ENCODE peak calls at places on chromosome 17, in eight cellular contexts. X is adrenal gland; H is neuronal stem cell; J is fibroblast of pulmonary artery; A is Peyer's patch; M is effector memory CD4-positive, alpha-beta T cell; G is psoas muscle; N is IMR-90. V is an unnamed sample.

GRCh38 chr17:79832211-79833109 is 6.8 kb downstream of the CBX4 start:
- DNase-seq in M (no peak), H (no peak), X (peak), J (no peak), G (no peak), N (no peak), A (no peak), V (no peak)

GRCh38 chr17:66493283-66494019 is 191.0 kb downstream of the PRKCA start:
- DNase-seq in M (no peak), X (no peak), H (no peak), G (no peak), N (peak), J (peak), A (no peak), V (no peak)

GRCh38 chr17:67374329-67375053 is 2.6 kb upstream of the PITPNC1 start:
- DNase-seq in G (peak), M (peak), X (peak), J (peak), H (peak), A (peak), N (peak), V (peak)

GRCh38 chr17:41026668-41027471 is at the start of gene KRTAP1-5:
- DNase-seq in A (no peak), N (peak), H (no peak), J (peak), X (no peak), G (no peak), M (no peak), V (no peak)

GRCh38 chr17:7587831-7588230 is 2.1 kb downstream of the SOX15 start:
- DNase-seq in N (no peak), H (no peak), G (no peak), X (no peak), J (no peak), A (no peak), M (no peak), V (no peak)

GRCh38 chr17:75619506-75620431 is 13.5 kb upstream of the SMIM5 start:
- DNase-seq in X (no peak), A (no peak), M (no peak), H (peak), N (peak), G (no peak), J (peak), V (no peak)

GRCh38 chr17:44738214-44738906 is 20.4 kb upstream of the ADAM11 start:
- DNase-seq in H (no peak), M (no peak), X (no peak), N (peak), A (no peak), J (no peak), G (no peak), V (no peak)

GRCh38 chr17:12659500-12659899 is 6.2 kb upstream of the MYOCD start:
- DNase-seq in H (no peak), J (peak), N (peak), G (no peak), A (no peak), X (no peak), M (no peak), V (no peak)

GRCh38 chr17:66485272-66485947 is 183.0 kb downstream of the PRKCA start:
- DNase-seq in A (no peak), N (no peak), G (no peak), H (no peak), M (no peak), X (no peak), J (no peak), V (no peak)

GRCh38 chr17:79002796-79003593 is 6.6 kb downstream of the CANT1 start:
- DNase-seq in N (no peak), A (no peak), H (no peak), J (no peak), G (no peak), X (peak), M (no peak), V (no peak)

GRCh38 chr17:78329263-78330059 is 30.4 kb downstream of the SOCS3 start:
- DNase-seq in A (no peak), J (peak), M (no peak), G (no peak), X (no peak), H (no peak), N (peak), V (peak)

GRCh38 chr17:46977348-46977747 is 1.7 kb downstream of the RPRML start:
- DNase-seq in X (no peak), N (peak), G (no peak), M (no peak), A (no peak), J (peak), H (peak), V (no peak)

GRCh38 chr17:40304464-40304863 is 4.5 kb upstream of the RARA start:
- DNase-seq in A (no peak), M (no peak), G (no peak), J (peak), N (peak), H (no peak), X (no peak), V (no peak)

GRCh38 chr17:29838961-29839360 is 91.1 kb downstream of the SSH2 start:
- DNase-seq in X (no peak), G (no peak), A (no peak), H (peak), J (peak), N (peak), M (no peak), V (no peak)

GRCh38 chr17:75110307-75110937 is 653 bp downstream of the ARMC7 start:
- DNase-seq in M (no peak), A (peak), N (no peak), J (no peak), X (no peak), H (no peak), G (no peak), V (no peak)

GRCh38 chr17:10063730-10064221 is 134.6 kb downstream of the GAS7 start:
- DNase-seq in J (no peak), A (no peak), M (no peak), X (no peak), H (no peak), N (peak), G (no peak), V (no peak)

GRCh38 chr17:66625321-66625767 is 209.6 kb upstream of the CACNG5 start:
- DNase-seq in N (peak), H (peak), J (peak), G (no peak), A (no peak), M (no peak), X (no peak), V (no peak)

DNA sequence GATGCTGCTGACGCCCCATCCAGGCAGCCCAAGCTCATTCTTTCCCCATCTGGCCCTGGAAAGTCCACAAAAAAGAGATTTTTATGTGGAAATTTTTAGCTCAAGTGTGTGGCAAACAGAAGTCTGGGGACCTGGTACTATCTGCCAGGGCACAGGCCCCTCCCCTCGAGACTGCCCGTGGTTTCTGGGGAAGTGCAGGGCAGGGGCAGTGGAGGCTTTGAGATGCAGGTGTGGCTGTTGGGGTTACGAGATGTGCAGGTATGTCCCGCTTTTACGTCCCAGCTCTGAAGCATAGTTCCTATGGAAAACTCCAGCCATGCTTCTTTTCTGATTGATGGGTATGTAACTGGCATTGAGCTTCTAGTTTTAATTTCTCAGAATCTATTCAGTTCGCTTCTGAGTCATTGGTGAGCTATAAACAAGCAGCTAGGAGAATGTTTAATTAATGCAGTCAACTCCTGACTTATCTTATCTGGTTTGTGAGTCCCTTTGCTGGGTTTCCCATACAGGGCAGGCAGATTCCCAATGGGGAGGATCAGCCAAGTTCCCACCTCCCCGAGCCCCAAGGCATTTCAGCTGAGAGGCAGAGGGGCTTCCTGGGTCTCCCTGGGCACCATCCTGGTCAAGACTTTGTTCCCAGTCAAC is 16.2 kb downstream of the TBX4 start:
- DNase-seq in M (no peak), X (no peak), H (no peak), A (peak), J (no peak), G (no peak), N (peak), V (no peak)
- H3K4me3 ChIP-seq in M (no peak), X (no peak), H (no peak), A (no peak), J (no peak), G (no peak), N (no peak), V (no peak)

DNA sequence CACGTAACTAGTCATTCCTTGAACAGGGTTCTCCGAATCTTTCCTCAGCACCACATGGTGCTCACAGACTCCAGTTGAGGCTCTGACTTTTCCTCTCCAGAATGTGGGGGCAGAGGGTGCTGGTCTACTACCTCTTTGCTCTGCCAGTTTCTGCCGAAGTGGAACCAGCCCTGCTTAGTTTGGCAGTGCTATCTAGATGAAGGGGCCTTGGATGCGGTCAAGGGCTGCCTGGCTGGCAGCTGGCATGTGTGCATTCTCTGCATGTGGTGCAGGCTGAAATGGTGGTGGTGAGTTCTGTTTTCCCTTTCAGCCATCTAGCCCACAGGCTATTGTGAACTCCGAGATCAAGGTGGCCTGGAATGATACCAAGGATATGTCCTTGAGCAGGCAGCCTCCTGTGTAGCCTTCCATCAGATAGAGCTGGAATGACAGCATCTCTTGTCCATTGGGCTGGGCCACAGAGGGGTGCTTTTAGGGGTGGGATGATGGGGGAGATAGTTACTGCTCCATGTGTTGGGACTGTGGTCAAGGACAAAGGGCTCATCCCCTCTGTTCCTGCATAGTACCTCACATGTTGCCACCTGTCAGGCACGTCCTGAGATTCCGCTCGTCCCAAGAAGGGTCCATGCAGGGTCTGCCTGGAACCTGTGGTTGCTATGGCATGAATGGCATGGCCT is 2.0 kb downstream of the DYNLL2 start:
- DNase-seq in J (no peak), H (no peak), M (no peak), G (no peak), N (no peak), X (no peak), A (no peak), V (no peak)
- H3K4me3 ChIP-seq in J (peak), H (peak), M (peak), G (peak), N (peak), X (peak), A (peak), V (peak)

DNA sequence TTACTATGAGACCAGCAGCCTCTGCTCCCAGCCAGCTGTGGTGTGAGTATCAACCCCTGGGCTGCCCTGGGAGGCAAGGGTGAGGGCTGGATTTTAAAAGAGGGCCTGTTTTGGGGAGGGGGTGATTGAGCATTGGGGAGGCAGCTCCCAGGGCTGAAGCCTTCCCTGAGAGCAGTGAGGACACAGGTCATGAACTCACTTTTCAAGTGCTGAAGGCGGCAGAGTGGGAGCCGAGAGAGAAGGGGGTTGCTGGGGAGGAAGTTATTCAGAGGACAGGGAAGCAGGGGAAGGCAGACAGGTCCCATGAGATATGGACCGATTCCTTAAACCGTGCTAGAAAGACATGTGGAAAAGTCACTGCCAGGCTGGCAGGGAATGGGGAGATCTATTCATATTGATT is 974 bp downstream of the CCL4 start:
- DNase-seq in N (no peak), H (no peak), M (no peak), X (no peak), A (no peak), G (no peak), J (no peak), V (no peak)
- H3K4me3 ChIP-seq in N (no peak), H (no peak), M (no peak), X (no peak), A (no peak), G (no peak), J (no peak), V (peak)

DNA sequence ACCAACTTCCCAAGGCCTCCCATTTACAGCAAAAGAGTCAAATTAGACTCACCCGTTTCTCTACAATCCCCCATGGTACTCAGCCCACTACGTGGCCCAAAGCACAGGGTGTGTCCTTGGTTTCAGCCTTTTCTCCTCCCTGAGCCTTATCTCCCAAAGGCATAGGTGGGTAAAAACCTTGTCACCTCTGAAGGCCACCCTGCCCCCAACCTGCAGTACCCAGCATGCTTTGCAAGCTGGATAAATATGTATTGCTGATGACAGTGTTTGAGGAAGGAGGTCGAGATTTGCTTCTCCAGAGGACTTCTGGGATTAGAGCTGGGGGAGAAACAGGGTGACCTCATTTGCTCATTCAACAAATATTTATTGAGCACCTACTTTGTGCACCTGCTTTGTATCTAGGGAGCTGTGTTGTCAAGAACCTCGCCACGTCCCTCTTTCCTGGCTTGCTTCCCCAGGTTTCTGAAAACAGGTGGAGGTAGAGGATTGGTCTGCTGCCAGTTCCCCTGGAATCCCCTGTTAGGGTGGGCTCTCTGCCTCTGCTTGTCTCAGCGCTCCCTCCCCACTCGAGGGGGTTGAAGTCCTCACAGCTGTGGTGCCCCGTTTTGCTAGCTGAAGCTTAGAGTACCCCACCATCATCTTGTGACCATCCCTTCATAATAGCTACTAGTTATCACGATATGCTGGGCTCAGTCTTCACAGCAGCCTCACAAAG is 3.0 kb downstream of the LASP1 start:
- DNase-seq in J (no peak), G (no peak), A (no peak), N (no peak), X (no peak), H (no peak), M (no peak), V (no peak)
- H3K4me3 ChIP-seq in J (peak), G (peak), A (no peak), N (peak), X (peak), H (no peak), M (peak), V (peak)

DNA sequence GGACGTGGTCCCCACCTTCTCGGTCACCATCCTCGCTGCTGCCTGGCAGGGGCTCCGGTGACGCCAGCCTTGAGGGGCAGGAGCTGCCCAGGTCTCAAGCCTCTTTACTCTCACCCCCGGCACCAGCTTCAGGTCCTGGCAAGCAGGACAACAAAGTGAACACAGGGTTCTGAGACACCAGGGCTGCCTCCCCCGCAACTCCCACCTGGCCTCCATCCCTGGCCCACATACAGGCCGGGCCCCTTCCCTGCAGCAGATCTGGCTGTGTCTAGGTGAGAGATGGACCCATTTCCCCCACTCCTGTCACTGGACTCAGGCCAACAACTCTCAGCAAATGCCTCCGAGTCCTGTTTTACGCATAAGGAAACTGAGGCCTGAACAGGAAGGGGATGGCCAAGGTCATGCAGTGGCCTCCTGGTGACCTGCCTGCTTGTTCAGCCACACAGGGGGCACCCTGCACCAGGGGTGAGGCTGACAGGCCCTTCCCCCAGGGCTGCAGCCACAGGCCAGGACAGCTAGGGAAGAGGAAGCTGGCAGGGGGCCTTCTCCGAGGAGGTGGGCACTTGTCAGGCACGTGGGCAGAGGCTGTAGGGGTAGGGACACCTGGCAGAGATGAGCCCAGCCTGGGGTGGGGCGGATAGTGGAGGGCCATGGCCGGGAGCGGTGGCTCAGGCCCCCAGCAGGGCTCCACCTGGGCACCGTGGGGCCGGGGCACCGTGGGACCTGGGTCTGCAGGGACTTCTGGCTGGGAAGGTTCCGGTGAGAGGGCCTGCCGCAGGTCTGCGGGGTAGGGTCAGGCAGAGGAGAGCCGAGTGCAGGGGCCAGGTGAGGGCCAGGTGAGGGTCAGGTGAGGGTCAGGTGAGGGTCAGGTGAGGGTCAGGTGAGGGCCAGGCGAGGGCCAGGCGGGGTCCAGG is 46.7 kb upstream of the PVALEF start:
- DNase-seq in X (no peak), G (no peak), N (no peak), M (no peak), A (no peak), H (no peak), J (no peak), V (no peak)
- H3K4me3 ChIP-seq in X (no peak), G (no peak), N (no peak), M (peak), A (peak), H (no peak), J (peak), V (peak)

DNA sequence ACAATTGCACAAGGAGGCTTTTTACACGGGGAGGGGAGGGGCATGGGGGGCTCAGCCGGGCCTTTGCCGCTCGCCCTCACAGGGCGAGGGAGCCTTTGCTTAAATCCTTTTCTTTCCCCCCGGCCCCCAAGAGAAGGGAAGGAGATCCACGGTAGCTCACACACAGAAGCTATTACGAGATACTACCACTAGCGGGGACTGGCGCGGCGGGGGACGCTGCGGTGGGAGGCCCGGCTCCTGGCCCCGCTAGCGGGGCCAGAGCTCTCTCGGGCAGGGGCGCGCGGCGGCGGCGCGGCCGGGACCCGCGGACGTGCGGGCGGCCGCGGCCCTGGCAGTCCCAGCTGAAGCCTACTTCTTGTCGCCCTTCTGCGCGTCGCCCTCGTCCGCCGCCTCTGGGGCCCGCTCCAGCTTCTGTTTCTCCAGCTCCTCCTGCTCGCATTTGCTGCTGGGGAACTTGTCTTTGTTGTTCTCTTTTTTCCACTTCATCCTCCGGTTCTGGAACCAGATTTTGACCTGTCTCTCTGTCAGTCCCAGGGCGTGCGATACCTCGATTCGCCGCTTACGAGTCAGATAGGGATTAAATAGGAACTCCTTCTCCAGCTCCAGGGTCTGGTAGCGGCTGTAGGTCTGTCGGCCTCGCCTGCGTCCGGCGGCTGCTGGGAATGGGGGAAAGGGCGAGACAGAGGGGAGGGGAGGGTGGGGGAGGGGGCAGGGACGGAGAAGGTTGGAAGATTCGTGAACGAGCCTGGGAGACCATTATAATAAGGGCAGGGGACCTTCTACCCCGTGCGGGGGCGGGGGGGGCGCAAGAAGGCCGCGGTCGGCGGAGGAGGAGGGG is 2.0 kb downstream of the HOXB8 start:
- DNase-seq in A (peak), N (peak), H (no peak), J (peak), X (no peak), G (peak), M (peak), V (no peak)
- H3K4me3 ChIP-seq in A (peak), N (peak), H (no peak), J (no peak), X (peak), G (peak), M (peak), V (peak)

GRCh38 chr17:76733618-76733957 is 3.5 kb downstream of the SRSF2 start:
- DNase-seq in H (no peak), A (no peak), M (no peak), G (no peak), X (no peak), N (no peak), J (no peak), V (no peak)
- H3K4me3 ChIP-seq in H (no peak), A (no peak), M (no peak), G (peak), X (peak), N (no peak), J (peak), V (no peak)

DNA sequence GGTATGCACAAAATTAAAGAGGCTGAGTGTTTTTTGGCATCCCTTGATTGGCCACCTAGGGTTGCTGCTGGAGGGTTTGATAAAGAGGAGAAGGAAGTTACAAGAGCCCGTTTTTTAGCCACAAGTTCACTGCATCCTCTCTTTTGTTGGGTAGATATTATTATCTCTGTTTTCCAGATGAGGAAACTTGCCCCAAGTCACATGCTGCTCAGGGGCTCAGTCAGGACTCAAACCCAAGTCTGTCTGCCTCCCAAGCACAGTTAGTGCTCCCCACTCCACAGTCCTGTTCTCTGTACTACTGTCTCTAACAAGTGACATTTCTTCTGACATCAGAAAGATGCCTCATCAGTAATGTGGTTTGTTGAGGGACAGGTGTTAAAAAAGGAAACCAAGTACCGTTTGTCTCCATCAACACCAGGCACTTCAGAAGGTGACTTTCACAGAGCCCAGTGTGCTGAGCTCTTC is 1.4 kb downstream of the NT5M start:
- DNase-seq in X (no peak), N (no peak), G (no peak), A (no peak), J (no peak), H (no peak), M (no peak), V (peak)
- H3K4me3 ChIP-seq in X (no peak), N (no peak), G (no peak), A (no peak), J (no peak), H (no peak), M (no peak), V (no peak)